ENCODE peak calls at places on chromosomes 1 and 21, in five cellular contexts. B is GM23338; O is activated CD8-positive, alpha-beta T cell treated with anti-CD3 and anti-CD28 coated beads for 36 hours; W is uterus; L is GM10248. A is an unnamed sample.

GRCh38 chr21:44285547-44285992 is at the start of gene AIRE:
- DNase-seq in B (peak), O (no peak), W (no peak), L (no peak), A (no peak)

GRCh38 chr1:205775015-205775716 is at the start of gene RAB29:
- DNase-seq in B (peak), O (peak), W (peak), L (peak), A (peak)

GRCh38 chr1:86380257-86380861 is 15.8 kb downstream of the ODF2L start:
- DNase-seq in B (peak), O (peak), W (no peak), L (peak), A (no peak)

GRCh38 chr1:114716304-114717158 is at the start of gene NRAS:
- DNase-seq in B (peak), O (peak), W (peak), L (peak), A (peak)

GRCh38 chr1:24926596-24927249 is 3.4 kb downstream of the RUNX3 start:
- DNase-seq in B (peak), O (no peak), W (no peak), L (no peak), A (no peak)

GRCh38 chr1:91997607-91998195 is 32.1 kb upstream of the EPHX4 start:
- DNase-seq in B (peak), O (peak), W (no peak), L (peak), A (no peak)

GRCh38 chr1:90925928-90926869 is 95.6 kb downstream of the ZNF644 start:
- DNase-seq in B (peak), O (no peak), W (no peak), L (no peak), A (no peak)

GRCh38 chr1:225848044-225848955 is 33.9 kb downstream of the TMEM63A start:
- DNase-seq in B (no peak), O (peak), W (no peak), L (peak), A (no peak)

GRCh38 chr1:19007491-19008441 is 51.3 kb upstream of the IFFO2 start:
- DNase-seq in B (no peak), O (no peak), W (no peak), L (no peak), A (peak)

GRCh38 chr21:39011911-39012310 is 171.3 kb downstream of the PSMG1 start:
- DNase-seq in B (no peak), O (no peak), W (no peak), L (no peak), A (no peak)

GRCh38 chr1:26021647-26022403 is at the start of gene EXTL1:
- DNase-seq in B (peak), O (no peak), W (no peak), L (no peak), A (no peak)

GRCh38 chr21:42010507-42011493 is 640 bp upstream of the ZBTB21 start:
- DNase-seq in B (peak), O (peak), W (no peak), L (peak), A (peak)

DNA sequence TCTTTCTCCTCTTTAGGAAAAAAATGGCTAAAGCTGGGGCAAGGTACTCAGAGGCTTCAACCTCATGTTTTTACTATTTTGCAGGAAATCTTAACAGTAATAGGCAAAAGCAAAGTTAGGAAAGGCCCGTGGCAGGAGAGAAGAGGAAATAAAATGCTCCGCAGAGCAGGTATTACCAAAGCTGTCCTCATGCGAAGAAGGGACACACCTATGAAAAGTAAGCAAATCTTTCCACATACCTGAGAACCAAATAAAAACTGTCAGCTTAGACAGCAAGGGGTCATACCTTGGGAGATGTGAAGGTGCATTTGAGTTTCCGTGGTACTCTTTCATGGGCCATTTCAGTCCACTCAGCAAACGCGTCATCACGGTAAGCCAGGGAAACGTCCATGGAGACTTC is 73.5 kb downstream of the WLS start:
- DNase-seq in B (no peak), O (no peak), W (no peak), L (no peak), A (no peak)
- TF ChIP-seq CTCF in B (no peak), O (no peak), W (no peak), L (no peak), A (no peak)

DNA sequence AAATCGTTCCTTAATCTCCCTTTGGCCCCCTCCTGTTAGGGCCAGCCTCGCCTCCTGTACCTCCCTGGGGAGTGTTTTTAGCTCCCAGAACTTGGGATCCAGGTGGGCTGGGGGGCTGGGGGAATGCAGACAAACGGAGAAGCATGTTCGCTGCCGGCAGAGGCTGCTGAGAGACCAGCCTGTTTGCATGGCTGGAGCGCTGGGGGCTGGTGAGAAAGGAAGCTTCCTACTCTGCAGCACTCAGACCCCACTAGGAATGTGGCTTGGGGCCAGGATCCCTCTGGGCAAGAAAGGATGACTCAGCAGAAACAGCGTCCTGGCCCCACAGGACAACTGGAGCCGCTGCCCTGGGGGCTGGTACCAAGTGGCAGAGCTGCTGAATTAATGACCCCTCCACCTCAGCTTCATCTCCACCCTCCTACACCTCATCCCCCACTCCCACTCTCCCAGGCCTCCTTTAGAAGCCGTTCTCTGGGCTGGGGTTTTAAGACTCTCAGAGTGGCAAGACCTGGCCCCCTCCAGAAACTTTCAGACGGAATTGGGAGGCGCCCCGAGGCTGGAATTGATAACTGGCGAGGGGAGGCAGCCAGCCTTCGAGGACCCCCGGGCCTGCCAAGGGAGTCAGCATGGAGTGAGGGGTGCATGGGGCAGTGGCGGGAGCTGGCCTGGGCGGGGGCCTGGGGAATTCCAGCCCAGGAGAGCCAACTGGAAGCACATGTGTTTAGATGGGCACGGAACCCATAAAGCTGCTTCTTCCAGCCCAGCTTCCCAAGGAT is 28.5 kb upstream of the EPS8L3 start:
- DNase-seq in B (peak), O (no peak), W (peak), L (no peak), A (peak)
- TF ChIP-seq CTCF in B (no peak), O (no peak), W (peak), L (no peak), A (no peak)

DNA sequence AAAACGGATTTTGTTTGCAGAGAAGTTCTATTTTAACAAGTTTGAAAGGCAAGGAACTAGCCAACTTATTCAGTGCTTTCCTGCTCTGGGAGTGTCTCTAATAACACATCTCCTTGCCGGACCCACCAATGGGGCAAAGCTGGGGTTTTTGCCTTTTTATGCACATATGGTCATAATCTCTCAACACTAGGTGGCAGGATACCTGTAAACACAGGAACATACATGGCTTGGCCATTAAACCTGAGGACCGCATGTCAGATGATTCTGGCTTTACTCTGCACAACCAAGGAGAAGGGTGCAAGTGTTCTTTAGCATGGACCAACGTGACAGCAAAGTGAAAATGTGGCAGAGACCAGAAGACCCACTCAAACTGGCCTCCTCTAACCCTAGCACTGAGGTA is 4.9 kb downstream of the TMEM9 start:
- DNase-seq in B (peak), O (peak), W (no peak), L (peak), A (no peak)
- TF ChIP-seq CTCF in B (peak), O (peak), W (peak), L (peak), A (peak)

GRCh38 chr1:54624466-54625464 is 1.4 kb upstream of the FAM151A start:
- DNase-seq in B (no peak), O (no peak), W (no peak), L (peak), A (no peak)
- TF ChIP-seq CTCF in B (no peak), O (no peak), W (no peak), L (no peak), A (no peak)

DNA sequence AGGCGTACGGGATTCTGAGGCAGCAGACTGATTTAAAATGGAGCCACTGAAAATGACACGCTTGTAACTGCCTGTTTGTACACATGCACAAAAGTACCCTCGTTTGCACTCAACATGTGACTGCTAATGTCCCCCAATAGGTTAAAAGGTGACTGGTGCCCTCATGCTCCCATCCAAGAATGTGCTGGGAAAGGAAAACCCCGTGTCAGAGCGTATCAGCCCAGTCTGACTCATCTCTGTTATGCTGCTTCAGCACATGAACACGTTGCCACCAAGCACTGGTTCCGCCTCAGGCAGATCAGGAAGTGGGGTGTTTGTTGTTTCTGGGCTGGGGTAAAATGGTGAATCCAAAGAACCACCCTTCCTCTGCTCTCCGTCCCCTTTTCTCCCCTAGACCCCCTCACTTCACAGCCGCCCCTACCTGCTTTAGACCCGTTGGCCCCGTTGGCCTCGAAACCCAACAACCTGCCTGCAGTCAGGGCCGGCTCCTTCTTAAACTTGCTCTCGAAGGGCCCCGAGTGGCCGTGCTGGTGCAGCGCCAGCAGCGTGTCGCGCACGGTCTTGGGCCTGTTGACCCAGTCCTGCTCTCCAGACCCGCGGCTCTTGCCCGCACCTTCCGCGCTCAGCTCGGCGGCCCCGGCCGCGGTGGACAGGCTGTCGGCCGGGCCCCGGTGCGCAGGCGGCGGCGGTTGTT is 1.8 kb downstream of the IRF2BP2 start:
- DNase-seq in B (peak), O (peak), W (peak), L (peak), A (peak)
- TF ChIP-seq CTCF in B (no peak), O (no peak), W (no peak), L (peak), A (no peak)

DNA sequence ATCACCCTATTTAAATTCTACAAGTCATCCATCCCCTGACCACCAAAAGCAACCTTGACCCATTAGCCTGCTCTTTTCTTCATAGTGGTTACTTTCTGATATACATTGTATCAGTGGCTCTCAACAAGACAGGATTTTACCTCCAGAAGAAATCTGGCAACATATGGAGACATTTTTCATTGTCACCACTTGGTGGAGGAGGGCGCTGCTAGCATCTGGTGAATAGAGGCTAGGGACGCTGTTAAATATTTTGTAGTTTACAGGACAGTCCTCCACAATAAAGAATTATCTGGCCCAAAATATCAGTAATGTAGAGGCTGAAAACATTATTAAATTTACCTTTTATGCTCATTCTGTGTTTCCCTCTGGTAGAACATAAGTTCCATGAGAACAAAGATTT is 6.1 kb downstream of the HSPA13 start:
- DNase-seq in B (peak), O (peak), W (no peak), L (no peak), A (no peak)
- TF ChIP-seq CTCF in B (peak), O (no peak), W (no peak), L (no peak), A (no peak)

DNA sequence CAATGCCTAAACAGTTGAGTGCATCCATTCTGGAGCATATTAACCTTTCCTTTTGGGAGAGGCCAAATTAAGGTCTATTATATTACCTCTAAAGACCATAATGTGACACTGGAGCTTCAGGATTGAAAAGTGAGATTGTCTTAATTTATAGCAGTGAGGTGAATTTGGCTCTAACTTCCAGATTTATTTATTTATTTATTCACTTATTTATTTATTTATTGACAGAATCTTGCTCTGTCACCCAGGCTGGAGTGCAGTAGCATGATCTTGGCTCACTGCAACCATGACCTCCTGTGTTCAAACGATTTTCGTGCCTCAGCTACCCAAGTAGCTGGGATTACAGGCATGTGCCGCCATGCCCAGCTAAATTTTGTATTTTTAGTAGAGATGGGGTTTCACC is 19.1 kb downstream of the ZCCHC17 start:
- DNase-seq in B (no peak), O (no peak), W (no peak), L (no peak), A (no peak)
- TF ChIP-seq CTCF in B (no peak), O (no peak), W (no peak), L (no peak), A (no peak)

A was measured in breast epithelium.